ENCODE peak calls at places on chromosomes 12 and 14, in six cellular contexts. H is stomach, D is OCI-LY7, B is heart left ventricle, J is lower lobe of right lung, U is mucosa of descending colon. R is an unnamed sample.

GRCh38 chr14:32697704-32698103 is 241.0 kb upstream of the NPAS3 start:
- DNase-seq in H (no peak), D (no peak), B (no peak), J (no peak), U (no peak), R (no peak)

GRCh38 chr12:114046236-114046998 is 80.3 kb upstream of the RBM19 start:
- DNase-seq in H (no peak), D (no peak), B (no peak), J (no peak), U (no peak), R (no peak)

GRCh38 chr14:32201816-32202467 is at the start of gene RNU6-7:
- DNase-seq in H (no peak), D (no peak), B (peak; percentile 29), J (peak; percentile 48), U (no peak), R (peak; percentile 64)

GRCh38 chr14:68793734-68794129 is 865 bp upstream of the ZFP36L1 start:
- DNase-seq in H (no peak), D (peak; percentile 72), B (peak; percentile 47), J (no peak), U (no peak), R (no peak)

GRCh38 chr14:105526781-105527380 is 498 bp downstream of the TMEM121 start:
- DNase-seq in H (no peak), D (no peak), B (no peak), J (no peak), U (peak; percentile 53), R (no peak)

GRCh38 chr14:87630808-87631207 is 362.2 kb downstream of the GALC start:
- DNase-seq in H (no peak), D (peak; percentile 11), B (no peak), J (no peak), U (no peak), R (peak; percentile 57)

GRCh38 chr14:24311837-24312615 is 724 bp downstream of the LTB4R start:
- DNase-seq in H (no peak), D (no peak), B (no peak), J (no peak), U (no peak), R (no peak)

GRCh38 chr14:88831285-88831684 is 6.8 kb downstream of the TTC8 start:
- DNase-seq in H (no peak), D (no peak), B (no peak), J (no peak), U (no peak), R (no peak)

GRCh38 chr12:10097521-10097920 is 1.3 kb downstream of the CLEC1A start:
- DNase-seq in H (no peak), D (no peak), B (no peak), J (no peak), U (no peak), R (no peak)

GRCh38 chr12:107931761-107932160 is 157.3 kb downstream of the ASCL4 start:
- DNase-seq in H (no peak), D (no peak), B (no peak), J (no peak), U (no peak), R (no peak)

GRCh38 chr14:68042002-68042401 is 222.4 kb downstream of the RAD51B start:
- DNase-seq in H (no peak), D (no peak), B (no peak), J (no peak), U (no peak), R (no peak)

GRCh38 chr12:48004941-48005749 is 869 bp upstream of the COL2A1 start:
- DNase-seq in H (no peak), D (no peak), B (no peak), J (no peak), U (no peak), R (no peak)

GRCh38 chr12:116666305-116666673 is 71.6 kb downstream of the SPRING1 start:
- DNase-seq in H (no peak), D (no peak), B (no peak), J (no peak), U (no peak), R (no peak)

GRCh38 chr14:31692376-31692781 is 131.2 kb downstream of the NUBPL start:
- DNase-seq in H (no peak), D (no peak), B (no peak), J (no peak), U (no peak), R (no peak)

GRCh38 chr14:96634481-96634880 is 132.3 kb downstream of the PAPOLA start:
- DNase-seq in H (peak; percentile 17), D (no peak), B (no peak), J (no peak), U (no peak), R (no peak)

GRCh38 chr12:119239040-119239439 is 60.3 kb downstream of the HSPB8 start:
- DNase-seq in H (no peak), D (no peak), B (no peak), J (no peak), U (no peak), R (no peak)

GRCh38 chr12:3055712-3056467 is 21.3 kb upstream of the TSPAN9 start:
- DNase-seq in H (no peak), D (no peak), B (no peak), J (no peak), U (no peak), R (no peak)

DNA sequence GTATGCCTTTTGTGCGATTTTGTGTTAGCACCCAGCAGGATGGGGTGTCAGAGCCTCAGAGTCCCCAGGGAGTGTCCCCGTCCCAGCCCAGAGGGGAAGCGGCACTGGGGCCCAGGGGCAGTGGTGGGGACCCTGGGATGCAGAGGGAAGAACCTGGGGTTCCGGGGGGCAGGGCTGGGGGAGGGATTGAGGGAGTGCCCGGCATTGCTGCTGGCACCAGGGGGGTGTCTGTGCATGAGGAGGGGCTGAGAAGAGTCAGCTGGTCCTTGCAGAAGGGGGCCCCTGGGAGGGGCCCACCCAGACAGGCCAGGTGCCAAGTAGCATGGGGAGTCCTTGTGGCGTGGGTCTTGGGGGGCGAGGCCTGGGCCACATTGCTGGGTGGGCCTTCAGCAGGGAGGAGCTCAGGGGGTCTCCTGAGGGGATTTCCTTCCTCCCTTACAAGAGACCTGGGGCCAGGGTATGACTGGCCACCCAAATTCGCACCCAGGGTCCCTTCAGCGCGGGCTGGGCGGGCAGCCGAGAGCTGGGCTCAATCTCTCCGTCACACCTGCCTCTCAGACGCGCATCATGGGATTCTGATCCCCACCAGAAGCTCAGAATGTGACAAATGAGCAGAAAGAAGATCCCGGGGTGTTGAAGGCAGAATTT is 72.3 kb downstream of the KIF26A start:
- DNase-seq in H (no peak), D (no peak), B (no peak), J (peak; percentile 24), U (peak; percentile 25), R (no peak)
- H3K9me3 ChIP-seq in H (no peaks in the 10 kb centered on the region), D (no peaks in the 10 kb centered on the region), B (no peaks in the 10 kb centered on the region), J (no peaks in the 10 kb centered on the region), U (no peaks in the 10 kb centered on the region), R (no peaks in the 10 kb centered on the region)

DNA sequence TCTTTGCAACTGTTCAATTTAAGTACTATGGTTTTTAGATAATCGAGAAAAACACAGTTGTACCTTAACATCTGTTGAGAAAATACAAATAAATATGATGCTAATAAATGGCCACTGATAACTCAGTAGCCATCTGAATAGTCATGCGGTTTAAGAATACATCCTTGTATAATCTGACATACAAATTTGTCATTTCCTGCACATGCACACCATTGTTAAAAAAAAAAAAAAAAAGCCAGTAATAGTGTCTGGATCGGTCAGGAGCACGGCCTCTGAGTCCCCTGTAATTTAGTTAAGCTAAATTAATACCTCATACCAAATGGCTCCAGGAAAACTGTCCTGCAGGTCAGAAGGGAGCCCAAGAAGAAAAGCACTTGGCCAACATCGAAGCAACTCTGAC is 16.8 kb downstream of the RFC5 start:
- DNase-seq in H (no peak), D (no peak), B (no peak), J (no peak), U (no peak), R (no peak)
- H3K36me3 ChIP-seq in H (peaks cover 100% of the 10 kb centered on the region), D (peaks cover 99% of the 10 kb centered on the region), B (peaks cover 100% of the 10 kb centered on the region), J (peaks cover 100% of the 10 kb centered on the region), U (peaks cover 7% of the 10 kb centered on the region), R (peaks cover 92% of the 10 kb centered on the region)

GRCh38 chr14:25909361-25909760 is 688.5 kb downstream of the NOVA1 start:
- DNase-seq in H (no peak), D (no peak), B (no peak), J (no peak), U (no peak), R (no peak)

GRCh38 chr14:25908707-25909106 is 689.1 kb downstream of the NOVA1 start:
- DNase-seq in H (no peak), D (no peak), B (no peak), J (no peak), U (no peak), R (no peak)

DNA sequence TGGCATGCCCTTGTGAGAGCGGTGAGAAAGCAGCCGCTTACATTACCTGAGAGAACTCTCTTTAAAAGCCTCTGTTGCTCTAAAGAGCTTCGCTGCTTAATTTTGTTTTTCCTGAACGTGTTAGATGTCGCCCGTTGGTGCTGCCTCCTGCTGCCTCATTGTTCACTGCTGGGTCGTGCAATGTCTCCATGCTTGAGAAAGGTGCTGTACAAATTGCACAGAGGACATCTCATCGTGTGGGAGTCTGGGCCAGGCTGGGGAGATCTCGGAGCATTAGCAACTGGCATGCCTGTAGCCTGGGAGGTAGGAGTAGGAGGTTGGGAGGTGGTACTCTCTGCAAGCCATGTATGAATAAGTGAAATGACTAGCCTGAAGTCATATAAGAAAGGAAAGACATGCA is 686.0 kb downstream of the NOVA1 start:
- DNase-seq in H (no peak), D (no peak), B (no peak), J (no peak), U (no peak), R (no peak)
- H3K9me3 ChIP-seq in H (no peaks in the 10 kb centered on the region), D (no peaks in the 10 kb centered on the region), B (no peaks in the 10 kb centered on the region), J (no peaks in the 10 kb centered on the region), U (no peaks in the 10 kb centered on the region), R (no peaks in the 10 kb centered on the region)

GRCh38 chr14:58270628-58271027 is 26.0 kb downstream of the PSMA3 start:
- DNase-seq in H (no peak), D (no peak), B (no peak), J (no peak), U (no peak), R (no peak)

GRCh38 chr14:58276208-58276607 is 22.1 kb upstream of the ARID4A start:
- DNase-seq in H (no peak), D (no peak), B (no peak), J (no peak), U (no peak), R (no peak)

GRCh38 chr14:58278177-58278576 is 20.2 kb upstream of the ARID4A start:
- DNase-seq in H (no peak), D (no peak), B (no peak), J (no peak), U (no peak), R (no peak)

GRCh38 chr14:58275527-58276190 is 22.7 kb upstream of the ARID4A start:
- DNase-seq in H (no peak), D (no peak), B (no peak), J (no peak), U (no peak), R (no peak)

DNA sequence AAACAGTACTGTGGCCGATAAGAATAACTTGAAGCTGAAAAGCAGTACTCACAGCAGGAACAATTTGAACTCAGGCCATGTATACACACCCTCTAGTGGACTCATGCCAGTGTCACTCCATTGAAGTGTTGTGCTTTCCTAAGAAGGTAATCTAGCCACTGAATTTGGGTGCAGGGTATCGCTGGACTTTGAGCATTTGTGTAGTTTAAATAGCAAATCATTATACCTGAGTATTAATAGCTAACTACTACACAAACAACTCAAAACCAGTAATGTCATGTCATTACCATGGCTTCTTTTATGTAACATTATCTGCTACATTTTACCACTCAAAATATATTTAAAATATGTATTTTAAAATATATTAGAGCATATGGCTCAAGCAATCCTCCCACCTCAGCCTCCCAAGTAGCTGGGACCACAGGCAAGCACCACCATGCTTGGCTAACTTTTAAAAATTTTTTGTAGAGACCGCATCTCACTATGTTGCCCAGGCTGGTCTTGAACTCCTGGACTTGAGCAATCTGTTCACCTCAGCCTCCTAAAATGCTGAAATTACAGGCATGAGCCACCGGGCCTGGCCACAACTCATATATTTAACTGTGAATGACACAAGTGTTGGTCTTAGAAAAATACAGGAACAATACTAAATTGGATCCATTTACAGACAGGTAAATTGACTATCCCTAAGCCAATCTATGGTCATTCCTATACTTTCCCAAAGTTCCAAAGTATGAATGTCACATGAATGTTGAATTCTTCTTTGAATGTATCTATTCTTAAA is 25.6 kb upstream of the ARID4A start:
- DNase-seq in H (peak; percentile 44), D (peak; percentile 13), B (peak; percentile 36), J (no peak), U (no peak), R (no peak)
- H3K36me3 ChIP-seq in H (peaks cover 85% of the 10 kb centered on the region), D (peaks cover 98% of the 10 kb centered on the region), B (peaks cover 95% of the 10 kb centered on the region), J (peaks cover 79% of the 10 kb centered on the region), U (no peaks in the 10 kb centered on the region), R (peaks cover 68% of the 10 kb centered on the region)